ENCODE peak calls at places on chromosomes 6 and 20, in nine cellular contexts. I is heart right ventricle; J is MM.1S; B is CD8-positive, alpha-beta T cell; F is dorsolateral prefrontal cortex; Q is psoas muscle; K is Peyer's patch; H is body of pancreas; T is IMR-90. D is an unnamed sample.

GRCh38 chr6:166402582-166403277 is 20.0 kb upstream of the MPC1 start:
- DNase-seq in I (no peak), J (no peak), B (no peak), F (no peak), Q (no peak), K (no peak), H (no peak), T (peak), D (no peak)

GRCh38 chr6:43679057-43679456 is 8.5 kb downstream of the MRPS18A start:
- DNase-seq in I (no peak), J (no peak), B (no peak), F (no peak), Q (no peak), K (no peak), H (no peak), T (no peak), D (no peak)

GRCh38 chr6:116277124-116277523 is 2.6 kb downstream of the TSPYL1 start:
- DNase-seq in I (no peak), J (no peak), B (no peak), F (no peak), Q (no peak), K (no peak), H (no peak), T (no peak), D (no peak)

GRCh38 chr6:137531376-137532092 is 37.3 kb upstream of the OLIG3 start:
- DNase-seq in I (no peak), J (no peak), B (no peak), F (no peak), Q (no peak), K (no peak), H (no peak), T (no peak), D (no peak)

GRCh38 chr20:18679020-18679419 is 91.2 kb downstream of the DTD1 start:
- DNase-seq in I (no peak), J (peak), B (no peak), F (no peak), Q (no peak), K (no peak), H (no peak), T (peak), D (no peak)

GRCh38 chr6:116564296-116564695 is 7.0 kb upstream of the RWDD1 start:
- DNase-seq in I (no peak), J (no peak), B (no peak), F (no peak), Q (no peak), K (no peak), H (no peak), T (peak), D (no peak)

GRCh38 chr6:90082847-90083246 is 188.6 kb downstream of the GJA10 start:
- DNase-seq in I (no peak), J (no peak), B (no peak), F (no peak), Q (no peak), K (no peak), H (no peak), T (no peak), D (no peak)

GRCh38 chr6:169529931-169530761 is 171.7 kb downstream of the WDR27 start:
- DNase-seq in I (no peak), J (no peak), B (no peak), F (no peak), Q (no peak), K (no peak), H (peak), T (peak), D (no peak)

GRCh38 chr20:4812641-4813075 is 90.9 kb downstream of the PRND start:
- DNase-seq in I (no peak), J (no peak), B (peak), F (no peak), Q (no peak), K (peak), H (no peak), T (no peak), D (no peak)

GRCh38 chr6:36504982-36505381 is 42.3 kb downstream of the STK38 start:
- DNase-seq in I (no peak), J (no peak), B (no peak), F (no peak), Q (no peak), K (no peak), H (no peak), T (peak), D (no peak)

GRCh38 chr20:22757424-22758189 is 173.2 kb upstream of the FOXA2 start:
- DNase-seq in I (no peak), J (no peak), B (no peak), F (no peak), Q (no peak), K (no peak), H (no peak), T (no peak), D (no peak)

GRCh38 chr6:37324131-37325033 is 29.4 kb upstream of the RNF8 start:
- DNase-seq in I (no peak), J (no peak), B (no peak), F (no peak), Q (no peak), K (no peak), H (no peak), T (peak), D (no peak)

GRCh38 chr6:29631860-29632731 is 887 bp downstream of the GABBR1 start:
- DNase-seq in I (peak), J (peak), B (peak), F (peak), Q (peak), K (peak), H (peak), T (peak), D (no peak)

GRCh38 chr6:14031516-14031915 is 86.1 kb upstream of the CD83 start:
- DNase-seq in I (no peak), J (no peak), B (no peak), F (no peak), Q (no peak), K (no peak), H (no peak), T (peak), D (no peak)

GRCh38 chr20:20450461-20451027 is 82.6 kb downstream of the INSM1 start:
- DNase-seq in I (peak), J (no peak), B (no peak), F (peak), Q (no peak), K (no peak), H (no peak), T (no peak), D (no peak)

GRCh38 chr6:150191809-150192208 is 49.0 kb downstream of the PPP1R14C start:
- DNase-seq in I (no peak), J (no peak), B (no peak), F (no peak), Q (no peak), K (no peak), H (no peak), T (peak), D (no peak)

GRCh38 chr6:3237761-3238662 is 10.6 kb upstream of the TUBB2B start:
- DNase-seq in I (no peak), J (peak), B (no peak), F (peak), Q (no peak), K (no peak), H (no peak), T (no peak), D (no peak)

GRCh38 chr6:159726196-159726917 is 949 bp upstream of the WTAP start:
- DNase-seq in I (no peak), J (no peak), B (no peak), F (no peak), Q (no peak), K (no peak), H (no peak), T (no peak), D (no peak)

GRCh38 chr6:149318581-149319286 is 1.2 kb downstream of the TAB2 start:
- DNase-seq in I (no peak), J (peak), B (peak), F (no peak), Q (no peak), K (peak), H (no peak), T (no peak), D (no peak)

GRCh38 chr6:52555531-52556228 is 21.2 kb downstream of the TRAM2 start:
- DNase-seq in I (no peak), J (no peak), B (no peak), F (no peak), Q (no peak), K (no peak), H (no peak), T (peak), D (no peak)

GRCh38 chr6:149035806-149036205 is 281.7 kb upstream of the TAB2 start:
- DNase-seq in I (no peak), J (no peak), B (no peak), F (no peak), Q (no peak), K (no peak), H (no peak), T (no peak), D (no peak)

GRCh38 chr6:145028144-145028818 is 707.0 kb downstream of the EPM2A start:
- DNase-seq in I (no peak), J (peak), B (no peak), F (no peak), Q (no peak), K (no peak), H (no peak), T (peak), D (no peak)

GRCh38 chr6:159529820-159530405 is 163.1 kb downstream of the SOD2 start:
- DNase-seq in I (peak), J (no peak), B (no peak), F (no peak), Q (peak), K (no peak), H (no peak), T (no peak), D (no peak)

GRCh38 chr6:63491104-63491503 is 81.2 kb upstream of the LOC128125822 start:
- DNase-seq in I (no peak), J (no peak), B (no peak), F (no peak), Q (no peak), K (no peak), H (no peak), T (no peak), D (no peak)

GRCh38 chr20:24805456-24806233 is 143.4 kb upstream of the CST7 start:
- DNase-seq in I (no peak), J (no peak), B (no peak), F (no peak), Q (peak), K (no peak), H (no peak), T (no peak), D (no peak)

GRCh38 chr20:55054443-55054842 is 579.0 kb downstream of the DOK5 start:
- DNase-seq in I (no peak), J (no peak), B (no peak), F (no peak), Q (no peak), K (no peak), H (no peak), T (no peak), D (no peak)

GRCh38 chr6:158422629-158423238 is 110.5 kb downstream of the TULP4 start:
- DNase-seq in I (no peak), J (no peak), B (no peak), F (no peak), Q (no peak), K (no peak), H (no peak), T (no peak), D (no peak)

GRCh38 chr6:161410736-161411135 is 136.9 kb upstream of the AGPAT4 start:
- DNase-seq in I (no peak), J (no peak), B (no peak), F (no peak), Q (no peak), K (no peak), H (no peak), T (no peak), D (no peak)

GRCh38 chr6:162736933-162737332 is 9.2 kb downstream of the PACRG start:
- DNase-seq in I (no peak), J (no peak), B (no peak), F (no peak), Q (no peak), K (no peak), H (no peak), T (no peak), D (no peak)
- TF ChIP-seq CTCF in I (peak), J (no peak), B (no peak), F (no peak), Q (peak), K (peak), H (no peak), T (no peak), D (no peak)

DNA sequence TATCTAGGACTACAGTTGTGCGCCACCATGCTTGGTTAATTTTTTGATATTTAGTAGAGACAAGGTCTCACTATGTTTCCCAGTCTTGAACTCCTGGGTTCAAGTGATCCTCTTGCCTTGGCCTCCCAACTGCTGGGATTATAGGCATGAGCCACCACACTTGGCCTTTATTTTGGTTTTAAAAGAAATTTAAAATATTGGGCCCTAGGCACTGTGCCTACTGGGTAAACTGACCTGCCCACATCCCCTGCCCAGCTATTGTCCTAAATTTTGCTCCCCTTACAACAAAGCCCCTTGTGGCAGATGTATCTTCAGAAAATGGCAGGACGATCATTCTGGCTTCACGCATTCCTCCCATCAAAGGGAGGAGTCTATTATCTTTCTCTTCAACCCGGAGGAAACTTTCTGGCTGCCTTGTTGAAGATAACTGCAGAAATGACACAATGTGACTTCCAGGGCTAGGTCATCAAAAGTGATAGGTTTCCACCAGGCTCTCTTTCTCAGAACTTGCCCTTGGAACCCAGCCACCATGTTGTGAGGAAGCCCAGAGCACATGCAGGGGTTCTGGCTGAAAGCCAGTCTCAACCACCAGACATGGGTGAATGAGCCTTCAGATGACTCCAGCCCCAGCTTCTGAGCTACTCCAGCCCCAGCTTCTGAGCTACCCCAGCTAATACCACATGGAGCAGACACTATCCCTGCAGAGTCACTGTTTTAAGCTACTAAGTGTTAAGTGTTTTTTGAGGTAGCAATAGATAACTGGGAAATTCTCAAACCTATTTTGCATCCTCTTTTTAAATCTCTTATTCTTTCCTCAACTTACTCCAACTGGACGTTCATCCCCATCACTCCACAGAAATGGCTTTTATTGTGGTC is 4.6 kb upstream of the GUCA1B start:
- DNase-seq in I (peak), J (no peak), B (no peak), F (no peak), Q (no peak), K (no peak), H (no peak), T (peak), D (no peak)
- H3K27ac ChIP-seq in I (no peak), J (no peak), B (no peak), F (no peak), Q (no peak), K (no peak), H (no peak), T (peak), D (no peak)

GRCh38 chr6:50825375-50826036 is 6.8 kb downstream of the TFAP2B start:
- DNase-seq in I (no peak), J (no peak), B (no peak), F (no peak), Q (no peak), K (no peak), H (no peak), T (no peak), D (no peak)
- TF ChIP-seq CTCF in I (no peak), J (no peak), B (no peak), F (no peak), Q (no peak), K (no peak), H (no peak), T (no peak), D (no peak)

DNA sequence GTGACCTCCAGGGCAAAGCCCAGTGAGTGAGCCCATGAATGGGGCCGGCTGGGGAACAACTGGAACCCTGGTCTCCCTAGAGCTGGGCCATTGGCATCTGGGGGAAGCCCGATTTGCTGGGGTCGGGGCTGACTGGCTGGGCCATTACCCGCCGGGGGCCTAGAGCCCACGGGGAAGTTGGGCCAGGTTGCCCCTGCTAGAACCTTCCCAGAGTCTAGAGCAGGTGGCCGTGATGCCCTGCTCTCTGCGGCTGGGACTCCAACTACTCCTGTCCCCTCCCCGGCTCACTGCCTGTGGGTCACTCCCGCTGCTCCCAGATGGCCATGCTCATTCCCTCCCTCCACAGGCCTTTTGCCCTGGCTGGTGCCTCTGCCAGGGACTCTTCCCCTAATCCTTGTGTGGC is 24.2 kb upstream of the NOL4L start:
- DNase-seq in I (no peak), J (no peak), B (no peak), F (no peak), Q (no peak), K (no peak), H (no peak), T (no peak), D (no peak)
- H3K27ac ChIP-seq in I (no peak), J (no peak), B (no peak), F (no peak), Q (no peak), K (no peak), H (no peak), T (no peak), D (no peak)

GRCh38 chr20:62477669-62478450 is 2.1 kb upstream of the GATA5 start:
- DNase-seq in I (no peak), J (no peak), B (no peak), F (no peak), Q (no peak), K (no peak), H (no peak), T (no peak), D (no peak)
- TF ChIP-seq CTCF in I (peak), J (no peak), B (no peak), F (no peak), Q (no peak), K (no peak), H (no peak), T (no peak), D (no peak)

GRCh38 chr6:125918230-125918629 is 38.3 kb upstream of the HINT3 start:
- DNase-seq in I (peak), J (no peak), B (no peak), F (no peak), Q (no peak), K (no peak), H (no peak), T (no peak), D (no peak)
- H3K27ac ChIP-seq in I (peak), J (no peak), B (no peak), F (peak), Q (peak), K (peak), H (peak), T (peak), D (peak)

GRCh38 chr6:107603029-107603428 is 113.1 kb downstream of the SOBP start:
- DNase-seq in I (no peak), J (no peak), B (no peak), F (no peak), Q (no peak), K (no peak), H (no peak), T (no peak), D (no peak)
- TF ChIP-seq CTCF in I (no peak), J (no peak), B (no peak), F (peak), Q (no peak), K (no peak), H (no peak), T (no peak), D (no peak)

DNA sequence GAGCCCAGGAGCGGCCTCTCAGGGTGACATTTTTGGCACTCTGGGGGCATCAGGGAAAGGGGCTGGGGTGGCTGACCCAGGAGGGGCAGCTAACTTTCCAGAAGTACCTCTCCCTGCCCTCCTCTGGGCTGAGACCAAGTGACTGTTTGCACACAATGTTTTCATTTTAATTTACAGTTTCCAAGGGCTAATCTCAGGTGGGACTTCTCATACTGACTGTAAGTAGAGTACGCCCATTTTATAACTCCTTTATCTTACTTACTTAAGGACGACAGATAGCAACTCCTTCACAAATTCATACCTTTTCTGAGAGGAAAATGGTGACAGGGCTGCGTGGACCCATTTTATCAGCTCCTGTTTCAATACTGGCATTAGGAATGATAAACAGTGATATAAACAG is 172.9 kb upstream of the EXOC2 start:
- DNase-seq in I (no peak), J (no peak), B (no peak), F (no peak), Q (no peak), K (no peak), H (no peak), T (no peak), D (no peak)
- H3K27ac ChIP-seq in I (no peak), J (peak), B (no peak), F (no peak), Q (no peak), K (no peak), H (no peak), T (no peak), D (no peak)